ENCODE peak calls at places on chromosomes 3 and 15, in six cellular contexts. One of them, this sample, is unnamed.

GRCh38 chr3:58608648-58609047 is 31.5 kb upstream of the FAM107A start:
- DNase-seq in aorta: no peak
- DNase-seq in neural progenitor cell: no peak
- DNase-seq in GM23338: no peak
- DNase-seq in sigmoid colon: no peak
- DNase-seq in choroid plexus epithelial cell: no peak
- DNase-seq in this sample: no peak

GRCh38 chr15:90869601-90870353 is 1.4 kb downstream of the FURIN start:
- DNase-seq in aorta: peak; percentile 89
- DNase-seq in neural progenitor cell: peak; percentile 61
- DNase-seq in GM23338: peak; percentile 72
- DNase-seq in sigmoid colon: peak; percentile 87
- DNase-seq in choroid plexus epithelial cell: peak; percentile 81
- DNase-seq in this sample: peak; percentile 85

GRCh38 chr3:12501360-12502020 is 17.2 kb downstream of the TSEN2 start:
- DNase-seq in aorta: no peak
- DNase-seq in neural progenitor cell: no peak
- DNase-seq in GM23338: no peak
- DNase-seq in sigmoid colon: no peak
- DNase-seq in choroid plexus epithelial cell: peak; percentile 94
- DNase-seq in this sample: no peak

GRCh38 chr15:85771781-85772445 is 22.8 kb downstream of the KLHL25 start:
- DNase-seq in aorta: peak; percentile 91
- DNase-seq in neural progenitor cell: no peak
- DNase-seq in GM23338: no peak
- DNase-seq in sigmoid colon: peak; percentile 88
- DNase-seq in choroid plexus epithelial cell: peak; percentile 39
- DNase-seq in this sample: peak; percentile 88

GRCh38 chr3:171088984-171089754 is 62.6 kb upstream of the SLC2A2 start:
- DNase-seq in aorta: no peak
- DNase-seq in neural progenitor cell: peak; percentile 5
- DNase-seq in GM23338: no peak
- DNase-seq in sigmoid colon: no peak
- DNase-seq in choroid plexus epithelial cell: peak; percentile 82
- DNase-seq in this sample: no peak

GRCh38 chr15:31148622-31149505 is 47.3 kb upstream of the TRPM1 start:
- DNase-seq in aorta: no peak
- DNase-seq in neural progenitor cell: no peak
- DNase-seq in GM23338: peak; percentile 23
- DNase-seq in sigmoid colon: no peak
- DNase-seq in choroid plexus epithelial cell: no peak
- DNase-seq in this sample: no peak

GRCh38 chr3:63034106-63034505 is 158.9 kb upstream of the CADPS start:
- DNase-seq in aorta: no peak
- DNase-seq in neural progenitor cell: no peak
- DNase-seq in GM23338: no peak
- DNase-seq in sigmoid colon: no peak
- DNase-seq in choroid plexus epithelial cell: no peak
- DNase-seq in this sample: no peak

GRCh38 chr3:190024912-190025311 is 95.8 kb downstream of the P3H2 start:
- DNase-seq in aorta: no peak
- DNase-seq in neural progenitor cell: no peak
- DNase-seq in GM23338: no peak
- DNase-seq in sigmoid colon: no peak
- DNase-seq in choroid plexus epithelial cell: peak; percentile 72
- DNase-seq in this sample: no peak

GRCh38 chr3:134008630-134009156 is 21.0 kb downstream of the SLCO2A1 start:
- DNase-seq in aorta: no peak
- DNase-seq in neural progenitor cell: no peak
- DNase-seq in GM23338: no peak
- DNase-seq in sigmoid colon: peak; percentile 10
- DNase-seq in choroid plexus epithelial cell: peak; percentile 60
- DNase-seq in this sample: no peak

GRCh38 chr3:45163481-45163880 is 17.3 kb upstream of the CDCP1 start:
- DNase-seq in aorta: no peak
- DNase-seq in neural progenitor cell: no peak
- DNase-seq in GM23338: no peak
- DNase-seq in sigmoid colon: no peak
- DNase-seq in choroid plexus epithelial cell: no peak
- DNase-seq in this sample: no peak

GRCh38 chr3:174955513-174956001 is 96.4 kb downstream of the NAALADL2 start:
- DNase-seq in aorta: no peak
- DNase-seq in neural progenitor cell: no peak
- DNase-seq in GM23338: no peak
- DNase-seq in sigmoid colon: no peak
- DNase-seq in choroid plexus epithelial cell: peak; percentile 65
- DNase-seq in this sample: no peak

GRCh38 chr3:157087398-157088132 is 72.4 kb downstream of the CCNL1 start:
- DNase-seq in aorta: no peak
- DNase-seq in neural progenitor cell: no peak
- DNase-seq in GM23338: no peak
- DNase-seq in sigmoid colon: no peak
- DNase-seq in choroid plexus epithelial cell: no peak
- DNase-seq in this sample: no peak

GRCh38 chr3:46931631-46932441 is 44.7 kb downstream of the CCDC12 start:
- DNase-seq in aorta: no peak
- DNase-seq in neural progenitor cell: no peak
- DNase-seq in GM23338: no peak
- DNase-seq in sigmoid colon: peak; percentile 87
- DNase-seq in choroid plexus epithelial cell: peak; percentile 47
- DNase-seq in this sample: peak; percentile 53

GRCh38 chr15:68537506-68537905 is 41.3 kb upstream of the CORO2B start:
- DNase-seq in aorta: no peak
- DNase-seq in neural progenitor cell: no peak
- DNase-seq in GM23338: no peak
- DNase-seq in sigmoid colon: no peak
- DNase-seq in choroid plexus epithelial cell: no peak
- DNase-seq in this sample: no peak

GRCh38 chr3:193971268-193971751 is 164.6 kb upstream of the HES1 start:
- DNase-seq in aorta: no peak
- DNase-seq in neural progenitor cell: no peak
- DNase-seq in GM23338: no peak
- DNase-seq in sigmoid colon: no peak
- DNase-seq in choroid plexus epithelial cell: peak; percentile 79
- DNase-seq in this sample: no peak

GRCh38 chr15:74889390-74889881 is 406 bp upstream of the MPI start:
- DNase-seq in aorta: peak; percentile 82
- DNase-seq in neural progenitor cell: peak; percentile 51
- DNase-seq in GM23338: peak; percentile 69
- DNase-seq in sigmoid colon: peak; percentile 75
- DNase-seq in choroid plexus epithelial cell: peak; percentile 42
- DNase-seq in this sample: no peak

GRCh38 chr15:70048196-70048565 is 49.5 kb downstream of the TLE3 start:
- DNase-seq in aorta: peak; percentile 66
- DNase-seq in neural progenitor cell: no peak
- DNase-seq in GM23338: no peak
- DNase-seq in sigmoid colon: peak; percentile 60
- DNase-seq in choroid plexus epithelial cell: no peak
- DNase-seq in this sample: no peak

GRCh38 chr3:129428382-129429079 is at the start of gene EFCAB12:
- DNase-seq in aorta: peak; percentile 99
- DNase-seq in neural progenitor cell: peak; percentile 97
- DNase-seq in GM23338: peak; percentile 99
- DNase-seq in sigmoid colon: peak; percentile 98
- DNase-seq in choroid plexus epithelial cell: peak; percentile 96
- DNase-seq in this sample: peak; percentile 97

GRCh38 chr15:20355256-20355868 is 186.2 kb downstream of the GOLGA6L6 start:
- DNase-seq in aorta: peak; percentile 79
- DNase-seq in neural progenitor cell: no peak
- DNase-seq in GM23338: no peak
- DNase-seq in sigmoid colon: peak; percentile 62
- DNase-seq in choroid plexus epithelial cell: no peak
- DNase-seq in this sample: peak; percentile 57

GRCh38 chr15:70111203-70112017 is 13.7 kb upstream of the TLE3 start:
- DNase-seq in aorta: peak; percentile 80
- DNase-seq in neural progenitor cell: peak; percentile 92
- DNase-seq in GM23338: peak; percentile 93
- DNase-seq in sigmoid colon: peak; percentile 91
- DNase-seq in choroid plexus epithelial cell: peak; percentile 93
- DNase-seq in this sample: peak; percentile 62

GRCh38 chr3:158569717-158570244 is 1.2 kb upstream of the MLF1 start:
- DNase-seq in aorta: no peak
- DNase-seq in neural progenitor cell: no peak
- DNase-seq in GM23338: no peak
- DNase-seq in sigmoid colon: no peak
- DNase-seq in choroid plexus epithelial cell: no peak
- DNase-seq in this sample: no peak

GRCh38 chr3:63386568-63386967 is 108.5 kb downstream of the SYNPR start:
- DNase-seq in aorta: no peak
- DNase-seq in neural progenitor cell: peak; percentile 56
- DNase-seq in GM23338: peak; percentile 41
- DNase-seq in sigmoid colon: no peak
- DNase-seq in choroid plexus epithelial cell: no peak
- DNase-seq in this sample: no peak

GRCh38 chr3:49807427-49808114 is 4.5 kb downstream of the INKA1 start:
- DNase-seq in aorta: no peak
- DNase-seq in neural progenitor cell: no peak
- DNase-seq in GM23338: peak; percentile 28
- DNase-seq in sigmoid colon: no peak
- DNase-seq in choroid plexus epithelial cell: no peak
- DNase-seq in this sample: no peak

GRCh38 chr3:49813497-49814174 is at the start of gene UBA7:
- DNase-seq in aorta: no peak
- DNase-seq in neural progenitor cell: no peak
- DNase-seq in GM23338: no peak
- DNase-seq in sigmoid colon: peak; percentile 84
- DNase-seq in choroid plexus epithelial cell: peak; percentile 88
- DNase-seq in this sample: peak; percentile 48

DNA sequence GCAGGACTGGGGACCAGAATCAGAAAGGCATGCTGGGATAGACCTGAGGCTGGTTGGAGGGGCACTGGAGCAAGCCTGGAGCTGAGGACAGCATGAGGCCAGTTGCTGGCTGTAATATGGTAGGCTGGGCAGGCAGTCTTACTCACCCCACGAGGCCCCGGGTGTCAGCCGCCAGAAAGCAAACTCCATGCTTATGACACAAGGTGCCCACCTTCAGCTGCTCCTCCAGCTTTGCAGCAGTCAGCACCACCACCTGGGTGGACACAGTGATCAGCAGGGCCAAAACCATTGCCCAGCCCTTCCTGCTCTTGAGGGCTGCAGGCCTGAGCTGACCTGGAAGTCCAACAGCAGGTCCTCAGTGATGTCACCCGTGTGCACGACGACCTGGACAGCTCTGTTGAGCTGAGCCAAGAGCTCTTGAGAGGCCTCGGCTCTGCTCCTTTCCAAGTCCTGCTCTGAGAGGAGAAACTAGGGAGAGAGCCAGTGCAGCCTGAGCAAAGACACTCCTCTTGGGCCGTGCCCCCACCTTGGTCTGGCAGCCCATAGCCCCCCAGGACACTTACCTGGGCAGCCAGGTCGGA is 747 bp downstream of the UBA7 start:
- DNase-seq in aorta: no peak
- DNase-seq in neural progenitor cell: no peak
- DNase-seq in GM23338: no peak
- DNase-seq in sigmoid colon: no peak
- DNase-seq in choroid plexus epithelial cell: no peak
- DNase-seq in this sample: no peak
- H3K4me3 ChIP-seq in aorta: peak overlapping the region; percentile 35
- H3K4me3 ChIP-seq in neural progenitor cell: no peak overlapping the region
- H3K4me3 ChIP-seq in GM23338: no peak overlapping the region
- H3K4me3 ChIP-seq in sigmoid colon: peak overlapping the region; percentile 58
- H3K4me3 ChIP-seq in choroid plexus epithelial cell: peak overlapping the region; percentile 64
- H3K4me3 ChIP-seq in this sample: peak overlapping the region; percentile 47

GRCh38 chr15:76286231-76286879 is 24.9 kb downstream of the ETFA start:
- DNase-seq in aorta: no peak
- DNase-seq in neural progenitor cell: no peak
- DNase-seq in GM23338: no peak
- DNase-seq in sigmoid colon: no peak
- DNase-seq in choroid plexus epithelial cell: peak; percentile 43
- DNase-seq in this sample: no peak
- H3K4me3 ChIP-seq in aorta: no peak overlapping the region
- H3K4me3 ChIP-seq in neural progenitor cell: no peak overlapping the region
- H3K4me3 ChIP-seq in GM23338: no peak overlapping the region
- H3K4me3 ChIP-seq in sigmoid colon: no peak overlapping the region
- H3K4me3 ChIP-seq in choroid plexus epithelial cell: no peak overlapping the region
- H3K4me3 ChIP-seq in this sample: no peak overlapping the region

DNA sequence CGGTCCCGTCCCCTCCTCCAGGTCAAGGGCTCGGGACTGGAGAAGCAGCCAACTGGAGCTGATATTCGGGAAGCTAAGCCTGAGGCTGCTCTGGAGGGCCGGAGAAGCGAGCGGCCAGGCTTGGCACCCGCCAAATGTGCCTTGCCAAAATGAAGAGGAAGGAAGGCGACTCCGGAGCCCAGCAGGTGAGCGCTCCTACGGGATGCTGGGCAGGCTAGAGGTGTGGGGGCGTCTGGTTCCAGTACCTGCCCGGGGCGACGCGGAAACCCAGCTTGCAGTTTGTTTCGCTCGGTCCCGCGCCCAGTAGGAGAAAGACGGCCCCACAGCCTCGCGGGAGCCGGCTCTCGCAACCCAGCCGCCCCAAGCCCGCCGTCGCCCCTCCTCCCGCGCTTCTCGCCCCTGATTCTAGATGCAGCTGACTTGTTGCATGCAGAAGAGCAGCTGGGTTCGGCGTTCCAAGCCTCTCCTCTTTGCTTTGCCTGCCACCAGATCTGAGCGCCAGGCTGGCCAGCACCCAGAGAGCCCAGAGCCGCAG is 16.1 kb upstream of the AEN start:
- DNase-seq in aorta: no peak
- DNase-seq in neural progenitor cell: peak; percentile 55
- DNase-seq in GM23338: peak; percentile 52
- DNase-seq in sigmoid colon: no peak
- DNase-seq in choroid plexus epithelial cell: no peak
- DNase-seq in this sample: no peak
- H3K4me3 ChIP-seq in aorta: no peak overlapping the region
- H3K4me3 ChIP-seq in neural progenitor cell: peak overlapping the region; percentile 49
- H3K4me3 ChIP-seq in GM23338: peak overlapping the region; percentile 82
- H3K4me3 ChIP-seq in sigmoid colon: no peak overlapping the region
- H3K4me3 ChIP-seq in choroid plexus epithelial cell: no peak overlapping the region
- H3K4me3 ChIP-seq in this sample: no peak overlapping the region

DNA sequence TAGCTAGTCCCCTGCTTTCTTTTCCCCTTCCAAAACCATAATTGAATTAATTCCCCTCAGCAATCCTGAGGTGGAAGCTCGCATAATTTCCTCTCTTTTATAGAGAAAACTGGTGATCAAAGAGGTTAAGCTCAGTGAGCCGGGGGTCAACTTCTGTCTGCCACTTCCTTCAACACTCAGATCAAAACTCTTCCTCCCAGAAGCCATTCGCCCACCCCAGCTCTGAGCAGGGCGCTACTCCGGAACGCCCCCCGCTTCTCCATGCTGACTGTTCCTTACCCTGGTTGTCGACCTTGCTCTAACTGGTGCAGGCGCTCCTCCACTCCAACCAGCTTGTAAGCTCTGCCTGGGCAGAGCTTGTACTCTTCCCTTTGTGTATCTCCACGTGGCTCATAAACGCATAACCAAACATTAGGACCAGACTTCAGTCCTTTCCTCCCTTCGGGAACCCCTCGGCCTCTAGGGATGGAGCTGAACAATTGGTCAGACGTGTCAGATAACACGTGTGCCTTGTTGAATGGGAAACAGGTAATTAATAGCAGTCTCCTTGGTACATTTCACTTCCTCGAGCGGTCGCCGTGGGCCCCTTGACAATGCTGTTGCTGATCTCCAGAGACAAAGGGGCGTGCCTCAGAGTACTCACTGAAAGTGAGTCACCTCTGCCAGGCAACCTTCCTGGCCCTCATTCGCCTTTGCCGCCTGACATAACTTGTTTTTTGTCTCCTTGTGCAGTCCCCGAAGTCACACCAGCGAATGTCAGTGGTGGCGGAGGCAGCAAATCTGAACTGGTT is 71.8 kb downstream of the IL5RA start:
- DNase-seq in aorta: no peak
- DNase-seq in neural progenitor cell: no peak
- DNase-seq in GM23338: peak; percentile 27
- DNase-seq in sigmoid colon: no peak
- DNase-seq in choroid plexus epithelial cell: no peak
- DNase-seq in this sample: no peak
- H3K4me3 ChIP-seq in aorta: no peak overlapping the region
- H3K4me3 ChIP-seq in neural progenitor cell: no peak overlapping the region
- H3K4me3 ChIP-seq in GM23338: no peak overlapping the region
- H3K4me3 ChIP-seq in sigmoid colon: no peak overlapping the region
- H3K4me3 ChIP-seq in choroid plexus epithelial cell: no peak overlapping the region
- H3K4me3 ChIP-seq in this sample: no peak overlapping the region